ENCODE peak calls at places on chromosomes 12 and 14, in five cellular contexts. U, Y, G, A and Z are unnamed samples.
A peak's percentile ranks its signal among the peaks of the same experiment; 100 is the strongest.

GRCh38 chr14:82963756-82964155 is 1430.1 kb upstream of the SEL1L start:
- DNase-seq in A (no peak), Y (no peak), U (no peak), G (no peak), Z (no peak)

GRCh38 chr12:46357438-46358324 is 14.9 kb downstream of the SLC38A2 start:
- DNase-seq in G (peak; percentile 49), A (no peak), U (no peak), Y (no peak), Z (no peak)

GRCh38 chr12:124928095-124928911 is 13.9 kb upstream of the UBC start:
- DNase-seq in U (peak; percentile 88), A (no peak), G (peak; percentile 76), Y (peak; percentile 75), Z (peak; percentile 51)

GRCh38 chr14:95774265-95775160 is 60.6 kb upstream of the TCL1A start:
- DNase-seq in Y (peak; percentile 32), G (peak; percentile 54), U (no peak), A (peak; percentile 61), Z (peak; percentile 16)

GRCh38 chr14:99479903-99480855 is 480 bp downstream of the SETD3 start:
- DNase-seq in Y (peak; percentile 43), A (peak; percentile 78), G (peak; percentile 40), U (peak; percentile 75), Z (peak; percentile 18)

GRCh38 chr14:61034416-61035100 is 53.5 kb downstream of the SLC38A6 start:
- DNase-seq in Y (no peak), A (no peak), G (no peak), U (no peak), Z (no peak)

GRCh38 chr12:39587247-39587646 is 32.4 kb downstream of the ABCD2 start:
- DNase-seq in G (peak; percentile 16), Y (no peak), U (no peak), A (no peak), Z (no peak)

GRCh38 chr14:70655110-70655826 is 13.6 kb downstream of the TTC9 start:
- DNase-seq in U (no peak), G (no peak), Y (no peak), A (no peak), Z (no peak)

GRCh38 chr12:108594-108993 is 42.0 kb downstream of the IQSEC3 start:
- DNase-seq in U (peak; percentile 47), G (no peak), Y (no peak), A (peak; percentile 24), Z (no peak)

GRCh38 chr12:110661337-110661972 is 27.5 kb downstream of the HVCN1 start:
- DNase-seq in A (no peak), U (peak; percentile 51), Y (peak; percentile 48), G (no peak), Z (no peak)

GRCh38 chr14:58717211-58717610 is 79.4 kb downstream of the DACT1 start:
- DNase-seq in G (no peak), A (no peak), Y (no peak), U (no peak), Z (no peak)

GRCh38 chr12:52278931-52279682 is 4.7 kb downstream of the KRT86 start:
- DNase-seq in U (peak; percentile 74), Y (peak; percentile 69), A (peak; percentile 75), G (peak; percentile 61), Z (no peak)

GRCh38 chr12:1115471-1116242 is 124.6 kb downstream of the ERC1 start:
- DNase-seq in U (no peak), Y (no peak), G (peak; percentile 40), A (peak; percentile 71), Z (peak; percentile 12)

GRCh38 chr12:113512568-113512967 is 40.9 kb upstream of the LHX5 start:
- DNase-seq in G (no peak), A (no peak), U (no peak), Y (no peak), Z (no peak)

GRCh38 chr12:50948798-50949197 is 3.5 kb upstream of the HIGD1C start:
- DNase-seq in A (no peak), G (no peak), Y (no peak), U (no peak), Z (no peak)

GRCh38 chr14:101102875-101103274 is 199.4 kb upstream of the RTL1 start:
- DNase-seq in Y (peak; percentile 2), G (no peak), A (no peak), U (no peak), Z (no peak)

GRCh38 chr14:101499080-101499479 is 62.2 kb upstream of the DIO3 start:
- DNase-seq in Y (no peak), U (no peak), A (no peak), G (no peak), Z (no peak)

GRCh38 chr14:53599221-53599945 is 357.2 kb downstream of the BMP4 start:
- DNase-seq in U (no peak), A (no peak), G (no peak), Y (no peak), Z (peak; percentile 88)

GRCh38 chr14:102695172-102695569 is 82.1 kb upstream of the TRAF3 start:
- DNase-seq in A (no peak), U (no peak), Y (no peak), G (no peak), Z (no peak)

GRCh38 chr12:12008931-12009611 is 61.7 kb upstream of the BCL2L14 start:
- DNase-seq in Y (no peak), G (peak; percentile 43), A (no peak), U (no peak), Z (peak; percentile 84)

GRCh38 chr12:43292699-43293098 is 259.3 kb downstream of the ADAMTS20 start:
- DNase-seq in G (no peak), A (no peak), U (no peak), Y (no peak), Z (no peak)

GRCh38 chr14:79596531-79596930 is 614.8 kb downstream of the DIO2 start:
- DNase-seq in A (no peak), Y (no peak), G (peak; percentile 95), U (no peak), Z (peak; percentile 61)

GRCh38 chr14:104395941-104396681 is 183.5 kb upstream of the C14orf180 start:
- DNase-seq in A (no peak), G (no peak), U (no peak), Y (no peak), Z (no peak)

GRCh38 chr12:125518074-125518473 is 452.8 kb downstream of the AACS start:
- DNase-seq in Y (no peak), G (no peak), A (peak; percentile 83), U (no peak), Z (peak; percentile 37)

GRCh38 chr12:30134229-30134628 is 350.5 kb upstream of the TMTC1 start:
- DNase-seq in U (no peak), A (peak; percentile 20), G (no peak), Y (no peak), Z (no peak)

GRCh38 chr14:63949696-63950095 is 96.9 kb downstream of the SYNE2 start:
- DNase-seq in U (no peak), A (no peak), G (peak; percentile 8), Y (no peak), Z (no peak)

GRCh38 chr12:111597731-111598636 is 1.1 kb downstream of the ATXN2 start:
- DNase-seq in Y (peak; percentile 30), U (peak; percentile 54), G (no peak), A (peak; percentile 57), Z (no peak)

GRCh38 chr12:2877959-2878732 is 1.1 kb downstream of the RHNO1 start:
- DNase-seq in A (no peak), Y (no peak), U (no peak), G (no peak), Z (no peak)
- H3K4me3 ChIP-seq in A (peak overlapping the region; percentile 54), Y (peak overlapping the region; percentile 54), U (peak overlapping the region; percentile 88), G (peak overlapping the region; percentile 92), Z (peak overlapping the region; percentile 75)

DNA sequence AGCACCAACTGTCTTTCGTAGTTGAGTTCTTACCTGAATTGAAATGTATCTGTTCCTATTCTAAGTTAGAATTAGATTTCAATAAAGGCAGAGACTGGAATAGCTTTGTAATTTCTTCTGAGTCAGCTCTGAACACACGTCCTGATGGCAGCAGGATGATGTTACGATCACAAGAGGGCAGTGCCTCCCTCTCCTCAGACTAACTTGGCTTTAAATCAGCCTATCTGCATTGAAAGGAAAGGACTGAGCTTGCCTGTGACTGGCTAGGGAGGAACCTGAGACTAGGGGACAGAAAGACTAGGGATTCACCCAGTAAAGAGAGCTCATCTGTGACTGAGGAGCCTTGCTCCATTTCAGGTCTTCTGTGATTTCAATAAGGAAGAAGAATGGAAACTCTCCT is 323.7 kb upstream of the OR4E1 start:
- DNase-seq in Y (no peak), A (peak; percentile 43), U (no peak), G (peak; percentile 20), Z (no peak)
- TF ChIP-seq CTCF in Y (no peak), A (peak; percentile 16), U (no peak), G (peak; percentile 45), Z (peak; percentile 4)

GRCh38 chr12:59403259-59403932 is 192.4 kb upstream of the SLC16A7 start:
- DNase-seq in A (peak; percentile 80), U (peak; percentile 32), Y (peak; percentile 41), G (peak; percentile 76), Z (peak; percentile 51)
- H3K4me3 ChIP-seq in A (no peak overlapping the region), U (no peak overlapping the region), Y (no peak overlapping the region), G (peak overlapping the region; percentile 12), Z (no peak overlapping the region)

GRCh38 chr12:66279127-66279712 is 23.1 kb upstream of the HELB start:
- DNase-seq in A (peak; percentile 49), Y (no peak), U (no peak), G (peak; percentile 40), Z (no peak)
- TF ChIP-seq CTCF in A (peak; percentile 84), Y (no peak), U (peak; percentile 27), G (peak; percentile 96), Z (peak; percentile 94)

GRCh38 chr14:36655963-36656768 is 5.5 kb upstream of the PAX9 start:
- DNase-seq in G (no peak), U (no peak), Y (no peak), A (peak; percentile 79), Z (no peak)
- H3K4me3 ChIP-seq in G (no peak overlapping the region), U (no peak overlapping the region), Y (no peak overlapping the region), A (peak overlapping the region; percentile 7), Z (no peak overlapping the region)

DNA sequence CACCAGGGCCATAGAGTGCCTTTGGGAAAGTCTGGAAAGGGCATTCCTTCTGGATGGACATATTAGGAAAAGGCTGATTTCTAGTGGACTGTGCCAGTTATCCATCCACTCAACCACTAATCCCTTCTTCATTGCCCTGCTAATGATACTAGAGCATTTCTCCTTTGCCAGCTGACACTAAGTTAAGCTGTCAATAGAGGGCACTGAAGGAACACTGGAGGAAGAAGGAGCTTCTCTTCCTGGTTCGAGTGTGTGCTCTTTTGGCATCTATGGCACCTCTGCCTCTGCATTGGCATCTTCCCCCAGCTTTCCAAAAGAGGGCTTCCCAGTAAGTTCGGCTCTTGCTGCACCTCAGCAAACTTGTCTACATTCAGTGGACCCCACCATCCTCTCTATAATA is 165.4 kb downstream of the DERA start:
- DNase-seq in G (no peak), Y (no peak), A (peak; percentile 23), U (no peak), Z (no peak)
- TF ChIP-seq CTCF in G (peak; percentile 54), Y (no peak), A (peak; percentile 41), U (no peak), Z (peak; percentile 37)